ENCODE peak calls at places on chromosomes 12 and 14, in nine cellular contexts. E, R, K, G, M, N, Y, V and H are unnamed samples.

GRCh38 chr12:69428351-69429048 is 41.7 kb upstream of the FRS2 start:
- DNase-seq in K (no peak), N (no peak), R (no peak), G (peak), E (no peak), Y (no peak), V (no peak), M (no peak), H (no peak)

GRCh38 chr14:102138935-102139247 is 806 bp upstream of the WDR20 start:
- DNase-seq in R (no peak), G (peak), N (no peak), M (no peak), E (no peak), Y (no peak), K (no peak), V (no peak), H (peak)

GRCh38 chr14:94011795-94012194 is 14.3 kb upstream of the OTUB2 start:
- DNase-seq in G (peak), M (no peak), Y (peak), E (no peak), R (no peak), K (no peak), V (no peak), N (no peak), H (no peak)

GRCh38 chr14:68664225-68664681 is 128.6 kb downstream of the ZFP36L1 start:
- DNase-seq in N (no peak), K (no peak), V (no peak), Y (peak), M (no peak), E (peak), R (peak), G (peak), H (no peak)

GRCh38 chr14:36949371-36949770 is 223.0 kb downstream of the SLC25A21 start:
- DNase-seq in N (no peak), V (no peak), E (no peak), Y (no peak), G (no peak), R (no peak), M (no peak), K (no peak), H (no peak)

GRCh38 chr12:25816637-25817036 is 141.8 kb upstream of the RASSF8 start:
- DNase-seq in Y (no peak), E (no peak), N (no peak), K (no peak), G (peak), V (no peak), R (no peak), M (no peak), H (no peak)

GRCh38 chr12:87365423-87365822 is 663.8 kb downstream of the C12orf50 start:
- DNase-seq in E (no peak), Y (no peak), K (no peak), M (no peak), R (no peak), N (no peak), G (no peak), V (no peak), H (no peak)

GRCh38 chr14:76456200-76456599 is 80.3 kb downstream of the ESRRB start:
- DNase-seq in K (no peak), E (peak), V (no peak), G (peak), R (no peak), N (no peak), Y (peak), M (no peak), H (no peak)

GRCh38 chr12:89456565-89456964 is 68.0 kb downstream of the GALNT4 start:
- DNase-seq in R (no peak), N (no peak), Y (no peak), M (no peak), G (no peak), K (no peak), V (no peak), E (no peak), H (no peak)

GRCh38 chr12:55728185-55728931 is 451 bp downstream of the CD63 start:
- DNase-seq in M (peak), E (peak), G (peak), N (no peak), V (no peak), Y (peak), K (peak), R (no peak), H (no peak)

GRCh38 chr12:93333828-93334227 is 43.9 kb upstream of the NUDT4 start:
- DNase-seq in N (no peak), R (no peak), K (no peak), G (no peak), Y (no peak), E (no peak), M (no peak), V (no peak), H (no peak)

GRCh38 chr14:60648934-60649814 is at the start of gene SIX1:
- DNase-seq in N (no peak), M (peak), K (peak), G (peak), V (peak), Y (peak), R (peak), E (peak), H (peak)

GRCh38 chr12:94875525-94875924 is 128.0 kb downstream of the NDUFA12 start:
- DNase-seq in K (no peak), V (no peak), Y (peak), E (no peak), R (peak), G (no peak), M (no peak), N (peak), H (no peak)

GRCh38 chr14:44720707-44721106 is 213.6 kb upstream of the FSCB start:
- DNase-seq in V (no peak), E (no peak), Y (no peak), G (no peak), R (no peak), K (no peak), N (no peak), M (no peak), H (no peak)

GRCh38 chr12:103397536-103397935 is 98.2 kb downstream of the C12orf42 start:
- DNase-seq in M (no peak), R (no peak), K (no peak), N (no peak), V (no peak), E (no peak), G (no peak), Y (no peak), H (no peak)

GRCh38 chr14:55684956-55685584 is 105.1 kb downstream of the KTN1 start:
- DNase-seq in E (no peak), R (no peak), V (no peak), Y (no peak), G (peak), M (no peak), N (no peak), K (no peak), H (no peak)

GRCh38 chr14:102775855-102776760 is 1.1 kb upstream of the TRAF3 start:
- DNase-seq in N (no peak), Y (peak), V (no peak), G (peak), M (no peak), K (peak), R (peak), E (peak), H (no peak)

GRCh38 chr12:109510196-109510595 is 32.8 kb downstream of the UBE3B start:
- DNase-seq in N (no peak), R (no peak), V (no peak), Y (no peak), K (no peak), G (no peak), M (no peak), E (no peak), H (no peak)

GRCh38 chr12:122917508-122918227 is 21.7 kb upstream of the VPS37B start:
- DNase-seq in V (no peak), N (no peak), E (peak), R (no peak), M (peak), K (peak), G (peak), Y (no peak), H (peak)

GRCh38 chr14:94665121-94665520 is 52.9 kb downstream of the SERPINA3 start:
- DNase-seq in E (no peak), M (no peak), R (no peak), G (peak), K (no peak), V (peak), N (no peak), Y (no peak), H (no peak)

GRCh38 chr12:5746496-5746895 is 198.6 kb downstream of the ANO2 start:
- DNase-seq in K (no peak), R (no peak), V (no peak), N (no peak), E (no peak), G (no peak), Y (no peak), M (no peak), H (no peak)

GRCh38 chr14:54562334-54562733 is 4.6 kb upstream of the SAMD4A start:
- DNase-seq in M (no peak), V (no peak), G (peak), R (no peak), Y (no peak), K (no peak), E (no peak), N (no peak), H (no peak)

GRCh38 chr14:96746101-96746500 is 51.1 kb upstream of the VRK1 start:
- DNase-seq in G (no peak), R (no peak), K (no peak), E (no peak), V (no peak), Y (no peak), N (no peak), M (no peak), H (no peak)

GRCh38 chr12:103586791-103587370 is at the start of gene STAB2:
- DNase-seq in N (peak), M (no peak), R (no peak), Y (no peak), K (no peak), E (no peak), G (no peak), V (no peak), H (no peak)

GRCh38 chr12:109020750-109021380 is at the start of gene SVOP:
- DNase-seq in R (peak), G (peak), K (peak), Y (peak), E (peak), M (peak), N (peak), V (peak), H (peak)

GRCh38 chr12:68591716-68592437 is 18.8 kb upstream of the RAP1B start:
- DNase-seq in M (no peak), K (no peak), N (no peak), E (no peak), G (no peak), V (no peak), R (no peak), Y (peak), H (no peak)

GRCh38 chr14:97166497-97166896 is 369.3 kb downstream of the VRK1 start:
- DNase-seq in V (no peak), E (no peak), K (no peak), Y (peak), M (no peak), G (no peak), N (no peak), R (no peak), H (no peak)

GRCh38 chr14:95290769-95291440 is 28.8 kb downstream of the CLMN start:
- DNase-seq in K (peak), G (no peak), V (no peak), E (peak), R (no peak), Y (peak), M (peak), N (no peak), H (peak)

GRCh38 chr12:1474567-1475153 is 119.7 kb downstream of the FBXL14 start:
- DNase-seq in M (no peak), K (no peak), G (peak), E (no peak), N (no peak), V (peak), Y (no peak), R (no peak), H (no peak)

GRCh38 chr14:92917041-92917940 is 5.7 kb upstream of the CHGA start:
- DNase-seq in M (no peak), R (no peak), E (no peak), V (no peak), N (no peak), G (no peak), Y (no peak), K (no peak), H (no peak)

GRCh38 chr12:128510527-128510926 is 243.6 kb downstream of the TMEM132C start:
- DNase-seq in E (peak), Y (no peak), G (no peak), N (no peak), R (no peak), M (no peak), K (no peak), V (no peak), H (no peak)

GRCh38 chr14:56858422-56858821 is 48.1 kb upstream of the OTX2 start:
- DNase-seq in E (no peak), Y (no peak), N (no peak), M (no peak), G (no peak), V (no peak), K (no peak), R (no peak), H (no peak)

GRCh38 chr12:53737951-53738833 is 10.9 kb upstream of the CALCOCO1 start:
- DNase-seq in K (no peak), E (no peak), M (no peak), Y (no peak), R (no peak), N (no peak), V (no peak), G (no peak), H (no peak)

GRCh38 chr12:16384732-16385131 is 37.3 kb downstream of the MGST1 start:
- DNase-seq in N (no peak), V (no peak), R (no peak), G (no peak), E (no peak), M (no peak), K (no peak), Y (no peak), H (no peak)

GRCh38 chr14:71855399-71856036 is 76.7 kb upstream of the RGS6 start:
- DNase-seq in E (peak), M (peak), N (no peak), K (peak), G (peak), Y (peak), R (peak), V (peak), H (peak)

GRCh38 chr14:104804481-104805325 is 3.8 kb downstream of the ZBTB42 start:
- DNase-seq in Y (no peak), E (peak), N (no peak), M (no peak), K (no peak), V (no peak), R (no peak), G (no peak), H (no peak)

GRCh38 chr12:62714409-62715075 is 220.4 kb downstream of the PPM1H start:
- DNase-seq in K (peak), N (no peak), G (peak), M (peak), R (no peak), Y (no peak), V (no peak), E (no peak), H (no peak)

GRCh38 chr14:89428556-89429196 is 11.6 kb upstream of the FOXN3 start:
- DNase-seq in M (no peak), Y (no peak), E (no peak), K (peak), N (no peak), G (peak), V (no peak), R (no peak), H (no peak)

GRCh38 chr14:60641722-60642269 is 7.5 kb downstream of the SIX1 start:
- DNase-seq in R (no peak), G (no peak), M (no peak), Y (no peak), V (no peak), N (no peak), E (no peak), K (no peak), H (no peak)

GRCh38 chr12:52324068-52324444 is 2.9 kb upstream of the KRT83 start:
- DNase-seq in R (no peak), E (no peak), K (no peak), M (no peak), G (no peak), N (no peak), V (no peak), Y (no peak), H (no peak)

GRCh38 chr12:52327086-52327829 is 6.1 kb upstream of the KRT83 start:
- DNase-seq in K (peak), N (no peak), M (peak), V (peak), G (peak), R (peak), E (peak), Y (peak), H (peak)

GRCh38 chr12:52331039-52331438 is 9.8 kb upstream of the KRT83 start:
- DNase-seq in N (no peak), E (no peak), K (no peak), R (no peak), G (no peak), Y (no peak), M (no peak), V (no peak), H (no peak)

GRCh38 chr12:52331833-52332232 is 10.6 kb upstream of the KRT83 start:
- DNase-seq in M (no peak), G (no peak), K (no peak), V (no peak), E (no peak), N (no peak), Y (no peak), R (no peak), H (no peak)

GRCh38 chr12:52327830-52328500 is 6.8 kb upstream of the KRT83 start:
- DNase-seq in V (no peak), Y (no peak), K (no peak), M (no peak), E (no peak), G (no peak), R (no peak), N (no peak), H (no peak)
- H3K4me3 ChIP-seq in V (no peak), Y (no peak), K (no peak), M (no peak), E (no peak), G (no peak), R (no peak), N (no peak), H (no peak)

GRCh38 chr12:106783515-106783914 is 9.0 kb downstream of the RIC8B start:
- DNase-seq in R (no peak), K (no peak), E (no peak), M (no peak), G (no peak), V (no peak), Y (no peak), N (peak), H (no peak)
- H3K4me3 ChIP-seq in R (no peak), K (no peak), E (no peak), M (no peak), G (peak), V (no peak), Y (no peak), N (no peak), H (peak)

GRCh38 chr14:74953686-74954085 is 1.7 kb downstream of the PGF start:
- DNase-seq in M (no peak), V (no peak), R (no peak), G (no peak), Y (no peak), K (no peak), E (no peak), N (no peak), H (no peak)
- H3K4me3 ChIP-seq in M (peak), V (no peak), R (no peak), G (peak), Y (no peak), K (no peak), E (no peak), N (peak), H (no peak)

GRCh38 chr12:124995200-124995961 is 1.9 kb downstream of the BRI3BP start:
- DNase-seq in M (no peak), N (no peak), G (no peak), Y (peak), K (no peak), V (no peak), R (peak), E (no peak), H (no peak)
- H3K4me3 ChIP-seq in M (no peak), N (no peak), G (no peak), Y (peak), K (no peak), V (peak), R (peak), E (no peak), H (peak)

GRCh38 chr12:112001555-112001954 is 11.4 kb downstream of the TMEM116 start:
- DNase-seq in M (no peak), E (no peak), N (no peak), V (no peak), R (no peak), G (no peak), Y (no peak), K (no peak), H (no peak)
- H3K4me3 ChIP-seq in M (no peak), E (no peak), N (no peak), V (no peak), R (no peak), G (no peak), Y (no peak), K (no peak), H (no peak)